ENCODE peak calls at places on chromosomes 16 and 17, in four cellular contexts. One of them, this sample, is unnamed.

GRCh38 chr17:62807812-62808575 is at the start of gene MARCHF10:
- DNase-seq in GM12878: no peak
- DNase-seq in K562: peak; percentile 52
- DNase-seq in WTC11: peak; percentile 77
- DNase-seq in this sample: no peak

GRCh38 chr17:80002242-80002641 is 33.4 kb downstream of the TBC1D16 start:
- DNase-seq in K562: no peak
- DNase-seq in WTC11: no peak
- DNase-seq in GM12878: no peak
- DNase-seq in this sample: no peak

GRCh38 chr17:63338272-63338671 is 107.8 kb downstream of the CYB561 start:
- DNase-seq in K562: no peak
- DNase-seq in GM12878: no peak
- DNase-seq in WTC11: no peak
- DNase-seq in this sample: no peak

GRCh38 chr16:58912571-58912970 is 178.5 kb upstream of the GOT2 start:
- DNase-seq in GM12878: no peak
- DNase-seq in WTC11: no peak
- DNase-seq in K562: no peak
- DNase-seq in this sample: no peak

GRCh38 chr17:51120357-51120738 is 320 bp downstream of the SPAG9 start:
- DNase-seq in GM12878: no peak
- DNase-seq in K562: peak; percentile 54
- DNase-seq in WTC11: peak; percentile 33
- DNase-seq in this sample: no peak

GRCh38 chr16:19102187-19102872 is 11.4 kb upstream of the ITPRIPL2 start:
- DNase-seq in WTC11: no peak
- DNase-seq in GM12878: no peak
- DNase-seq in K562: no peak
- DNase-seq in this sample: no peak

GRCh38 chr16:52993179-52993578 is 59.5 kb downstream of the CHD9NB start:
- DNase-seq in WTC11: no peak
- DNase-seq in K562: no peak
- DNase-seq in GM12878: no peak
- DNase-seq in this sample: no peak

GRCh38 chr17:50672831-50673551 is 34.7 kb downstream of the ANKRD40 start:
- DNase-seq in WTC11: no peak
- DNase-seq in GM12878: no peak
- DNase-seq in K562: no peak
- DNase-seq in this sample: no peak

GRCh38 chr17:81404557-81405165 is 9.4 kb downstream of the BAHCC1 start:
- DNase-seq in WTC11: no peak
- DNase-seq in K562: no peak
- DNase-seq in GM12878: no peak
- DNase-seq in this sample: no peak

GRCh38 chr16:59236804-59237463 is 502.8 kb upstream of the GOT2 start:
- DNase-seq in K562: no peak
- DNase-seq in WTC11: no peak
- DNase-seq in GM12878: no peak
- DNase-seq in this sample: no peak

GRCh38 chr17:63696381-63696961 is 3.5 kb downstream of the LIMD2 start:
- DNase-seq in GM12878: no peak
- DNase-seq in WTC11: peak; percentile 56
- DNase-seq in K562: peak; percentile 65
- DNase-seq in this sample: peak; percentile 59

GRCh38 chr16:11259288-11259621 is 3.3 kb upstream of the SOCS1 start:
- DNase-seq in WTC11: no peak
- DNase-seq in GM12878: no peak
- DNase-seq in K562: no peak
- DNase-seq in this sample: no peak

GRCh38 chr17:32971171-32971570 is 20.5 kb upstream of the SPACA3 start:
- DNase-seq in GM12878: peak; percentile 56
- DNase-seq in K562: peak; percentile 95
- DNase-seq in WTC11: no peak
- DNase-seq in this sample: no peak

GRCh38 chr17:81086789-81087551 is 52.0 kb downstream of the BAIAP2 start:
- DNase-seq in GM12878: no peak
- DNase-seq in WTC11: no peak
- DNase-seq in K562: no peak
- DNase-seq in this sample: no peak

GRCh38 chr16:56849690-56850680 is 15.0 kb upstream of the SLC12A3 start:
- DNase-seq in WTC11: no peak
- DNase-seq in K562: no peak
- DNase-seq in GM12878: no peak
- DNase-seq in this sample: peak; percentile 84

GRCh38 chr16:57530104-57530522 is 6.3 kb downstream of the CCDC102A start:
- DNase-seq in GM12878: no peak
- DNase-seq in K562: peak; percentile 56
- DNase-seq in WTC11: peak; percentile 7
- DNase-seq in this sample: peak; percentile 59

GRCh38 chr17:58504826-58505351 is 9.5 kb downstream of the MTMR4 start:
- DNase-seq in K562: no peak
- DNase-seq in GM12878: peak; percentile 68
- DNase-seq in WTC11: no peak
- DNase-seq in this sample: no peak

GRCh38 chr17:79630821-79631639 is 20.2 kb upstream of the RBFOX3 start:
- DNase-seq in GM12878: no peak
- DNase-seq in K562: no peak
- DNase-seq in WTC11: peak; percentile 3
- DNase-seq in this sample: no peak

GRCh38 chr16:27529962-27530361 is 19.8 kb downstream of the GTF3C1 start:
- DNase-seq in WTC11: no peak
- DNase-seq in K562: no peak
- DNase-seq in GM12878: no peak
- DNase-seq in this sample: no peak

GRCh38 chr16:22665048-22665797 is 148.7 kb upstream of the HS3ST2 start:
- DNase-seq in WTC11: no peak
- DNase-seq in K562: no peak
- DNase-seq in GM12878: no peak
- DNase-seq in this sample: no peak

GRCh38 chr16:63981639-63982038 is 1140.2 kb downstream of the CDH11 start:
- DNase-seq in K562: no peak
- DNase-seq in WTC11: no peak
- DNase-seq in GM12878: no peak
- DNase-seq in this sample: no peak

GRCh38 chr16:15682105-15682570 is 32.1 kb downstream of the NDE1 start:
- DNase-seq in K562: peak; percentile 86
- DNase-seq in WTC11: peak; percentile 58
- DNase-seq in GM12878: no peak
- DNase-seq in this sample: peak; percentile 89

GRCh38 chr16:47916266-47916665 is 239.5 kb downstream of the ABCC12 start:
- DNase-seq in WTC11: no peak
- DNase-seq in GM12878: no peak
- DNase-seq in K562: no peak
- DNase-seq in this sample: no peak

GRCh38 chr16:4891886-4892216 is 44.6 kb downstream of the UBN1 start:
- DNase-seq in K562: no peak
- DNase-seq in WTC11: no peak
- DNase-seq in GM12878: no peak
- DNase-seq in this sample: no peak

GRCh38 chr16:57262841-57263584 is 18.0 kb downstream of the ARL2BP start:
- DNase-seq in WTC11: no peak
- DNase-seq in GM12878: no peak
- DNase-seq in K562: no peak
- DNase-seq in this sample: no peak

GRCh38 chr17:57577751-57578607 is 167.1 kb downstream of the CCDC182 start:
- DNase-seq in K562: no peak
- DNase-seq in GM12878: no peak
- DNase-seq in WTC11: no peak
- DNase-seq in this sample: peak; percentile 95

GRCh38 chr17:80817861-80818260 is 173.8 kb upstream of the CHMP6 start:
- DNase-seq in K562: no peak
- DNase-seq in GM12878: no peak
- DNase-seq in WTC11: no peak
- DNase-seq in this sample: no peak

GRCh38 chr16:48611329-48612137 is 1.6 kb upstream of the N4BP1 start:
- DNase-seq in WTC11: peak; percentile 21
- DNase-seq in K562: peak; percentile 19
- DNase-seq in GM12878: peak; percentile 58
- DNase-seq in this sample: peak; percentile 79

DNA sequence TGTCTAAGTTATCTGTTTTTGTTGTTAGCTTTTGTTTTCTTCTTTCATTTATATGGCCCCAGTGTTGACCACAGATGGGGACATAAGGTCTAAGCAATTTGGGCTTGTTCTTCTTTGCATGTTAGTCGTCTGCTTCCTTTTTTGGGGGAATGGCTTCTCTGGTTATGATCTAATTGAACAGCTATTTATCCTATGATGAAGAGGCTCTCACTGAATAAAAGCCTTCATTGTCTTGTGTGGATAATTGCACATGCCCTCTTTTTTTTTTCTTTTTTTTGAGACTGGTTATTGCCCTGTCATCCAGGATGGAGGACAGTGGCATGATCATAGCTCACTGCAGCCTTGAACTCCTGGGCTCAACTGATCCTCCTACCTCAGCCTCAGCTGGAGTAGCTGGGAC is 13.7 kb downstream of the SMARCE1 start:
- DNase-seq in GM12878: no peak
- DNase-seq in WTC11: no peak
- DNase-seq in K562: no peak
- DNase-seq in this sample: no peak
- TF ChIP-seq TCF7 in GM12878: no peak
- TF ChIP-seq TCF7 in WTC11: no peak
- TF ChIP-seq TCF7 in K562: no peak
- TF ChIP-seq TCF7 in this sample: no peak

DNA sequence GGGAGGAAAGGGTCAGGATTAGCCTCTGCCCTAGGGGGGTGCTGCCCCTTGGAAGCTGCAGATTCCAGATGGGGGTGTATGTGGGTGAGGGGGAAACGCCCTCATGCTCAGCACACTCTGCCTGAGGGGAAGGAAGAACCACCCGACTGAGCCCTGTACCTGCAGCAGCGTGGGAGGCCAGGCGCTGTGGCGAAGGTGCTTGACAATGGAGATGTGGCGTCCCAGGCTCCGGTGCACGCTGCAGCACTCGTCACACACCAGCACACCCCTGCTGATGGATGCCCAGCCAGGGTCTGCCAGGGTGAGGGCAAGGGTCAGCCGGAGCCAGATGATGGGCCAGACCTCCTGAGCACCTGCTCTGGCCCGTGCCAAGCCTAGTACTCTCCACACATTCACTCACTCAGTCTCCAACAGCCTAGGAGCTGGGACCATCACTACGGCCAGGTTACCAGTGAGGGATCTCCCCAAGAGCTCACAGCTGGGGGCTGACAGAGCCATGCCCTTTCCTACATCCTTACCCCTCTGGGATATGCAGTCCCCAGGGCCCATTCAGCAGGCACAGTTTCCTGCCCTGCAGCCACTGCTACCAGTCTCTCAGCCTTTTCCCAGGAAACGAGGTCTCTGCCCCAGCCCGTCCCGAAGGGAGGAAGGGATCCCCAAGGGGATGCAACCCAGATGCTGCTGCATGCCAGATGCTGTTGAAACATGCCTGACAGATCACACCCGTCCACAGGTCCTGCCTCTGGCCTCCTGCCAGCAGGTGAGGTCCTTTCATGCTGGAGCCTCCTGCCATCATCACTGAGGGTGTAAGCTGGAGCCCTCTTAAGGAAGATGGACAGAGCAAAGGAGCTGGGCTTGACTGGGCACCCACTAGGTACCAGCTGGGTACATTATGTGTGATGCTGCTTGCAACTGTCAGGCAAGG is 5.9 kb downstream of the GIT1 start:
- DNase-seq in K562: no peak
- DNase-seq in GM12878: no peak
- DNase-seq in WTC11: no peak
- DNase-seq in this sample: no peak
- TF ChIP-seq TCF7 in K562: no peak
- TF ChIP-seq TCF7 in GM12878: no peak
- TF ChIP-seq TCF7 in WTC11: no peak
- TF ChIP-seq TCF7 in this sample: no peak

DNA sequence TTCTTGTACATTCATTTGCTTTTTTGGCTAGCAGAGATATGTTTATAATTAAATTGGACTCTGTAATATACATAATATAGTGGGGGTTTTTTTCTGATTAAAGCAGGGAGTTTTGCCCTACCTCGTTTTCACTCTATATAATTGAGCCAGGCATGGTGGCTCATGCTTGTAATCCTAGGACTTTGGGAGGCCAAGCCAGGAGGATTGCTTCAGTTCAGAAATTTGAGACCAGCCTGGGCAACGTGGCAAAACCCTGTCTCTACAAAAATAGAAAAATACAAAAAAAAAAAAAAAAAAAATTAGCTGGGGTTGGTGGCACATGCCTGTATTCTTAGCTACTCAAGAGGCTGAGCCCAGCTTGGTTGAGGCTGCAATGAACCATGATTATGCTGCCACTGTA is 42.2 kb downstream of the PAFAH1B1 start:
- DNase-seq in K562: no peak
- DNase-seq in WTC11: no peak
- DNase-seq in GM12878: no peak
- DNase-seq in this sample: no peak
- TF ChIP-seq TCF7 in K562: no peak
- TF ChIP-seq TCF7 in WTC11: no peak
- TF ChIP-seq TCF7 in GM12878: no peak
- TF ChIP-seq TCF7 in this sample: no peak

GRCh38 chr16:88769617-88770458 is 15.2 kb downstream of the PIEZO1 start:
- DNase-seq in GM12878: no peak
- DNase-seq in K562: peak; percentile 97
- DNase-seq in WTC11: peak; percentile 78
- DNase-seq in this sample: no peak

GRCh38 chr16:88768041-88768876 is 16.8 kb downstream of the PIEZO1 start:
- DNase-seq in GM12878: no peak
- DNase-seq in K562: peak; percentile 79
- DNase-seq in WTC11: no peak
- DNase-seq in this sample: no peak

GRCh38 chr16:88771294-88771772 is 13.7 kb downstream of the PIEZO1 start:
- DNase-seq in GM12878: no peak
- DNase-seq in K562: no peak
- DNase-seq in WTC11: no peak
- DNase-seq in this sample: no peak

GRCh38 chr16:88772871-88773811 is 11.9 kb downstream of the PIEZO1 start:
- DNase-seq in WTC11: no peak
- DNase-seq in GM12878: no peak
- DNase-seq in K562: peak; percentile 84
- DNase-seq in this sample: no peak

DNA sequence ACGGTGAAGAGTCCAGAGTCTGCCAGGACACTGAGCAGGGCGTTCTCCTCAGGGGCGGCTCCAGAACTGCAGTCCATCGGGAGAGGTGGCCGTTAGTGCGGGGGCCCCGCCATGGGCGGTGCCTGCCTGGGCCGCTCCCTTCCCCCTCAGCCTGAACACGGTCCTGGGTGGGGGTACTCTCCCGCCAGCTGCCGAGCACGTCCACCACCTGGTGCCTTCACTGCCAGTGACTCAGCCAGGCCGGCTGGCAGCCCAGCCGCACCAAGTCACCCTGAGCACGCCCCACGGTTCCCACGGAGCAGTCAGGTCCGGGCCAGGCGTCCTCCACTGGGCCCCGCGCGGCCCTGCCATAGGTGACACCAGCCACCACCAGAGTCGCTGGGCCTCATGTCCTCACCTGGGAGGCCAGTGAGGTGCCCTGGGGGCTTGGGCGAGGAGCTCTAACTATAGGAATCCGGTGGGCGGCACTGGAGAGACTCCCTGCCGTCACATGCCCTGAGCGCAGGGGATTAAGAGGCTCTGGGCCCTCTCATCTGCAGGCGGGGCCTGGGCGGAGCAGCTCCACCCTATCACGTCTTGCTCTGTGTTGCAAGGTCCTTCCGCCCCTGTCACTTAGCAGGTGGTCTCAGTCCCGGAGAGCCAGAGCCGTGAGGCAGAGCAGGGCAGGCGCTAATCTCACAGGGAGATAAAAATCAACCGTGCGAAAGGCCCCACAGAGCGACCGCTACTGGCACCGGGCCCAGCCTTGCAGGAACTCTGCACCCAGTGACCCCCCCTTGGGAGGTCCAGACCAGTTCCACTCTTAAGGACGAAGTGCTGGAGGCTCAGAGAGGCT is 14.3 kb downstream of the PIEZO1 start:
- DNase-seq in WTC11: peak; percentile 65
- DNase-seq in GM12878: no peak
- DNase-seq in K562: peak; percentile 98
- DNase-seq in this sample: peak; percentile 81
- TF ChIP-seq TCF7 in WTC11: no peak
- TF ChIP-seq TCF7 in GM12878: no peak
- TF ChIP-seq TCF7 in K562: peak; percentile 33
- TF ChIP-seq TCF7 in this sample: no peak

This sample was measured in HepG2.